ENCODE peak calls at places on chromosome 14, in nine cellular contexts. One of them, this sample, is unnamed.

GRCh38 chr14:75418779-75419768 is 8.7 kb upstream of the JDP2 start:
- DNase-seq in AG08395: no peak
- DNase-seq in fibroblast of pulmonary artery: no peak
- DNase-seq in activated T-cell treated with anti-CD3 and anti-CD28 coated beads for 24 hours: peak; percentile 43
- DNase-seq in RWPE1: no peak
- DNase-seq in dorsolateral prefrontal cortex: no peak
- DNase-seq in WTC11: peak; percentile 82
- DNase-seq in stimulated activated CD4-positive, alpha-beta T cell treated with anti-CD3 and anti-CD28 coated beads, TNF-alpha, amount 100 ng/mL, for 1 hour: no peak
- DNase-seq in caudate nucleus: no peak
- DNase-seq in this sample: no peak

GRCh38 chr14:71552809-71553208 is 379.4 kb upstream of the RGS6 start:
- DNase-seq in AG08395: no peak
- DNase-seq in RWPE1: no peak
- DNase-seq in WTC11: no peak
- DNase-seq in fibroblast of pulmonary artery: no peak
- DNase-seq in activated T-cell treated with anti-CD3 and anti-CD28 coated beads for 24 hours: no peak
- DNase-seq in caudate nucleus: no peak
- DNase-seq in dorsolateral prefrontal cortex: no peak
- DNase-seq in stimulated activated CD4-positive, alpha-beta T cell treated with anti-CD3 and anti-CD28 coated beads, TNF-alpha, amount 100 ng/mL, for 1 hour: no peak
- DNase-seq in this sample: no peak

GRCh38 chr14:104367811-104368750 is 211.5 kb upstream of the C14orf180 start:
- DNase-seq in WTC11: no peak
- DNase-seq in dorsolateral prefrontal cortex: no peak
- DNase-seq in activated T-cell treated with anti-CD3 and anti-CD28 coated beads for 24 hours: no peak
- DNase-seq in caudate nucleus: no peak
- DNase-seq in RWPE1: no peak
- DNase-seq in AG08395: no peak
- DNase-seq in fibroblast of pulmonary artery: no peak
- DNase-seq in stimulated activated CD4-positive, alpha-beta T cell treated with anti-CD3 and anti-CD28 coated beads, TNF-alpha, amount 100 ng/mL, for 1 hour: no peak
- DNase-seq in this sample: no peak

GRCh38 chr14:95419569-95419968 is 96.9 kb downstream of the SYNE3 start:
- DNase-seq in dorsolateral prefrontal cortex: no peak
- DNase-seq in fibroblast of pulmonary artery: no peak
- DNase-seq in activated T-cell treated with anti-CD3 and anti-CD28 coated beads for 24 hours: no peak
- DNase-seq in stimulated activated CD4-positive, alpha-beta T cell treated with anti-CD3 and anti-CD28 coated beads, TNF-alpha, amount 100 ng/mL, for 1 hour: no peak
- DNase-seq in WTC11: no peak
- DNase-seq in RWPE1: no peak
- DNase-seq in AG08395: no peak
- DNase-seq in caudate nucleus: no peak
- DNase-seq in this sample: no peak

GRCh38 chr14:32731249-32731648 is 207.4 kb upstream of the NPAS3 start:
- DNase-seq in activated T-cell treated with anti-CD3 and anti-CD28 coated beads for 24 hours: no peak
- DNase-seq in AG08395: no peak
- DNase-seq in caudate nucleus: no peak
- DNase-seq in fibroblast of pulmonary artery: no peak
- DNase-seq in stimulated activated CD4-positive, alpha-beta T cell treated with anti-CD3 and anti-CD28 coated beads, TNF-alpha, amount 100 ng/mL, for 1 hour: no peak
- DNase-seq in RWPE1: no peak
- DNase-seq in WTC11: no peak
- DNase-seq in dorsolateral prefrontal cortex: no peak
- DNase-seq in this sample: no peak

GRCh38 chr14:56854325-56854724 is 44.0 kb upstream of the OTX2 start:
- DNase-seq in AG08395: no peak
- DNase-seq in RWPE1: no peak
- DNase-seq in WTC11: no peak
- DNase-seq in dorsolateral prefrontal cortex: no peak
- DNase-seq in activated T-cell treated with anti-CD3 and anti-CD28 coated beads for 24 hours: no peak
- DNase-seq in caudate nucleus: no peak
- DNase-seq in stimulated activated CD4-positive, alpha-beta T cell treated with anti-CD3 and anti-CD28 coated beads, TNF-alpha, amount 100 ng/mL, for 1 hour: no peak
- DNase-seq in fibroblast of pulmonary artery: no peak
- DNase-seq in this sample: no peak

GRCh38 chr14:42130809-42131208 is 524.1 kb downstream of the LRFN5 start:
- DNase-seq in RWPE1: peak; percentile 50
- DNase-seq in caudate nucleus: no peak
- DNase-seq in AG08395: no peak
- DNase-seq in activated T-cell treated with anti-CD3 and anti-CD28 coated beads for 24 hours: no peak
- DNase-seq in WTC11: no peak
- DNase-seq in fibroblast of pulmonary artery: no peak
- DNase-seq in stimulated activated CD4-positive, alpha-beta T cell treated with anti-CD3 and anti-CD28 coated beads, TNF-alpha, amount 100 ng/mL, for 1 hour: no peak
- DNase-seq in dorsolateral prefrontal cortex: no peak
- DNase-seq in this sample: no peak

GRCh38 chr14:93234798-93235197 is 27.7 kb downstream of the UBR7 start:
- DNase-seq in fibroblast of pulmonary artery: peak; percentile 52
- DNase-seq in RWPE1: peak; percentile 77
- DNase-seq in WTC11: no peak
- DNase-seq in dorsolateral prefrontal cortex: peak; percentile 39
- DNase-seq in stimulated activated CD4-positive, alpha-beta T cell treated with anti-CD3 and anti-CD28 coated beads, TNF-alpha, amount 100 ng/mL, for 1 hour: no peak
- DNase-seq in activated T-cell treated with anti-CD3 and anti-CD28 coated beads for 24 hours: no peak
- DNase-seq in AG08395: peak; percentile 81
- DNase-seq in caudate nucleus: no peak
- DNase-seq in this sample: no peak

GRCh38 chr14:105092912-105093425 is 27.7 kb upstream of the GPR132 start:
- DNase-seq in activated T-cell treated with anti-CD3 and anti-CD28 coated beads for 24 hours: peak; percentile 64
- DNase-seq in fibroblast of pulmonary artery: peak; percentile 49
- DNase-seq in stimulated activated CD4-positive, alpha-beta T cell treated with anti-CD3 and anti-CD28 coated beads, TNF-alpha, amount 100 ng/mL, for 1 hour: peak; percentile 24
- DNase-seq in WTC11: no peak
- DNase-seq in dorsolateral prefrontal cortex: peak; percentile 27
- DNase-seq in AG08395: peak; percentile 87
- DNase-seq in RWPE1: peak; percentile 52
- DNase-seq in caudate nucleus: no peak
- DNase-seq in this sample: peak; percentile 72

GRCh38 chr14:84162658-84163057 is 1367.3 kb upstream of the FLRT2 start:
- DNase-seq in RWPE1: no peak
- DNase-seq in dorsolateral prefrontal cortex: no peak
- DNase-seq in AG08395: no peak
- DNase-seq in activated T-cell treated with anti-CD3 and anti-CD28 coated beads for 24 hours: no peak
- DNase-seq in caudate nucleus: no peak
- DNase-seq in WTC11: no peak
- DNase-seq in stimulated activated CD4-positive, alpha-beta T cell treated with anti-CD3 and anti-CD28 coated beads, TNF-alpha, amount 100 ng/mL, for 1 hour: no peak
- DNase-seq in fibroblast of pulmonary artery: no peak
- DNase-seq in this sample: no peak

GRCh38 chr14:50835280-50835679 is 4.3 kb upstream of the NIN start:
- DNase-seq in AG08395: no peak
- DNase-seq in stimulated activated CD4-positive, alpha-beta T cell treated with anti-CD3 and anti-CD28 coated beads, TNF-alpha, amount 100 ng/mL, for 1 hour: no peak
- DNase-seq in RWPE1: no peak
- DNase-seq in fibroblast of pulmonary artery: peak; percentile 61
- DNase-seq in dorsolateral prefrontal cortex: no peak
- DNase-seq in activated T-cell treated with anti-CD3 and anti-CD28 coated beads for 24 hours: no peak
- DNase-seq in caudate nucleus: no peak
- DNase-seq in WTC11: no peak
- DNase-seq in this sample: no peak

GRCh38 chr14:74683406-74683805 is 29.5 kb downstream of the AREL1 start:
- DNase-seq in dorsolateral prefrontal cortex: no peak
- DNase-seq in stimulated activated CD4-positive, alpha-beta T cell treated with anti-CD3 and anti-CD28 coated beads, TNF-alpha, amount 100 ng/mL, for 1 hour: no peak
- DNase-seq in RWPE1: no peak
- DNase-seq in WTC11: no peak
- DNase-seq in activated T-cell treated with anti-CD3 and anti-CD28 coated beads for 24 hours: no peak
- DNase-seq in fibroblast of pulmonary artery: no peak
- DNase-seq in caudate nucleus: no peak
- DNase-seq in AG08395: no peak
- DNase-seq in this sample: no peak

GRCh38 chr14:96904201-96904600 is 107.0 kb downstream of the VRK1 start:
- DNase-seq in activated T-cell treated with anti-CD3 and anti-CD28 coated beads for 24 hours: no peak
- DNase-seq in WTC11: no peak
- DNase-seq in dorsolateral prefrontal cortex: no peak
- DNase-seq in RWPE1: peak; percentile 5
- DNase-seq in caudate nucleus: no peak
- DNase-seq in AG08395: no peak
- DNase-seq in stimulated activated CD4-positive, alpha-beta T cell treated with anti-CD3 and anti-CD28 coated beads, TNF-alpha, amount 100 ng/mL, for 1 hour: no peak
- DNase-seq in fibroblast of pulmonary artery: no peak
- DNase-seq in this sample: no peak

GRCh38 chr14:71399057-71399487 is 491.8 kb downstream of the PCNX1 start:
- DNase-seq in RWPE1: no peak
- DNase-seq in stimulated activated CD4-positive, alpha-beta T cell treated with anti-CD3 and anti-CD28 coated beads, TNF-alpha, amount 100 ng/mL, for 1 hour: no peak
- DNase-seq in caudate nucleus: no peak
- DNase-seq in activated T-cell treated with anti-CD3 and anti-CD28 coated beads for 24 hours: no peak
- DNase-seq in dorsolateral prefrontal cortex: no peak
- DNase-seq in fibroblast of pulmonary artery: no peak
- DNase-seq in AG08395: no peak
- DNase-seq in WTC11: no peak
- DNase-seq in this sample: no peak

GRCh38 chr14:31740688-31741087 is 179.5 kb downstream of the NUBPL start:
- DNase-seq in fibroblast of pulmonary artery: no peak
- DNase-seq in RWPE1: no peak
- DNase-seq in dorsolateral prefrontal cortex: no peak
- DNase-seq in activated T-cell treated with anti-CD3 and anti-CD28 coated beads for 24 hours: no peak
- DNase-seq in stimulated activated CD4-positive, alpha-beta T cell treated with anti-CD3 and anti-CD28 coated beads, TNF-alpha, amount 100 ng/mL, for 1 hour: no peak
- DNase-seq in WTC11: no peak
- DNase-seq in caudate nucleus: no peak
- DNase-seq in AG08395: no peak
- DNase-seq in this sample: no peak

GRCh38 chr14:64806202-64806861 is 73.4 kb downstream of the SPTB start:
- DNase-seq in WTC11: no peak
- DNase-seq in dorsolateral prefrontal cortex: no peak
- DNase-seq in stimulated activated CD4-positive, alpha-beta T cell treated with anti-CD3 and anti-CD28 coated beads, TNF-alpha, amount 100 ng/mL, for 1 hour: no peak
- DNase-seq in caudate nucleus: no peak
- DNase-seq in fibroblast of pulmonary artery: peak; percentile 59
- DNase-seq in activated T-cell treated with anti-CD3 and anti-CD28 coated beads for 24 hours: no peak
- DNase-seq in AG08395: peak; percentile 77
- DNase-seq in RWPE1: peak; percentile 80
- DNase-seq in this sample: no peak

GRCh38 chr14:70934502-70935134 is 27.4 kb downstream of the PCNX1 start:
- DNase-seq in fibroblast of pulmonary artery: peak; percentile 72
- DNase-seq in stimulated activated CD4-positive, alpha-beta T cell treated with anti-CD3 and anti-CD28 coated beads, TNF-alpha, amount 100 ng/mL, for 1 hour: no peak
- DNase-seq in AG08395: peak; percentile 53
- DNase-seq in WTC11: no peak
- DNase-seq in dorsolateral prefrontal cortex: no peak
- DNase-seq in activated T-cell treated with anti-CD3 and anti-CD28 coated beads for 24 hours: no peak
- DNase-seq in RWPE1: no peak
- DNase-seq in caudate nucleus: no peak
- DNase-seq in this sample: no peak

GRCh38 chr14:102415671-102416070 is 52.9 kb downstream of the TECPR2 start:
- DNase-seq in activated T-cell treated with anti-CD3 and anti-CD28 coated beads for 24 hours: no peak
- DNase-seq in fibroblast of pulmonary artery: no peak
- DNase-seq in RWPE1: no peak
- DNase-seq in WTC11: no peak
- DNase-seq in AG08395: no peak
- DNase-seq in caudate nucleus: peak; percentile 23
- DNase-seq in stimulated activated CD4-positive, alpha-beta T cell treated with anti-CD3 and anti-CD28 coated beads, TNF-alpha, amount 100 ng/mL, for 1 hour: no peak
- DNase-seq in dorsolateral prefrontal cortex: peak; percentile 92
- DNase-seq in this sample: no peak